ENCODE peak calls at places on chromosomes 4 and X, in four cellular contexts. D, T, Z and J are unnamed samples.

GRCh38 chr4:165177725-165178666 is 29.4 kb upstream of the KLHL2 start:
- DNase-seq in D (no peak), T (no peak), Z (no peak), J (no peak)

GRCh38 chrX:30309139-30309571 is at the start of gene NR0B1:
- DNase-seq in D (no peak), T (peak), Z (no peak), J (no peak)

GRCh38 chr4:52904421-52904820 is 42.3 kb downstream of the RASL11B start:
- DNase-seq in D (no peak), T (no peak), Z (no peak), J (peak)

GRCh38 chrX:19636989-19637388 is 121.7 kb upstream of the MAP3K15 start:
- DNase-seq in D (no peak), T (no peak), Z (no peak), J (no peak)

GRCh38 chr4:161680146-161680545 is 483.7 kb downstream of the FSTL5 start:
- DNase-seq in D (no peak), T (no peak), Z (no peak), J (no peak)

GRCh38 chr4:147651563-147651962 is 32.4 kb downstream of the PRMT9 start:
- DNase-seq in D (no peak), T (no peak), Z (no peak), J (no peak)

GRCh38 chr4:8035371-8035780 is 95.7 kb upstream of the AFAP1 start:
- DNase-seq in D (no peak), T (peak), Z (no peak), J (peak)

GRCh38 chrX:29690061-29690460 is 525.3 kb upstream of the MAGEB2 start:
- DNase-seq in D (no peak), T (peak), Z (no peak), J (peak)

GRCh38 chrX:3711331-3711917 is 2.0 kb downstream of the PRKX start:
- DNase-seq in D (peak), T (no peak), Z (no peak), J (no peak)

GRCh38 chrX:63750846-63751245 is 34.2 kb downstream of the ARHGEF9 start:
- DNase-seq in D (no peak), T (no peak), Z (no peak), J (no peak)

GRCh38 chrX:101348452-101349222 is at the start of gene TIMM8A:
- DNase-seq in D (peak), T (peak), Z (peak), J (peak)

GRCh38 chrX:45353462-45353861 is 152.8 kb upstream of the DIPK2B start:
- DNase-seq in D (no peak), T (peak), Z (no peak), J (peak)

GRCh38 chrX:137574102-137574783 is 8.3 kb downstream of the ZIC3 start:
- DNase-seq in D (no peak), T (no peak), Z (no peak), J (no peak)

GRCh38 chr4:6250235-6250983 is 19.2 kb upstream of the WFS1 start:
- DNase-seq in D (no peak), T (peak), Z (peak), J (peak)

GRCh38 chrX:115023811-115024210 is 6.4 kb upstream of the IL13RA2 start:
- DNase-seq in D (no peak), T (no peak), Z (no peak), J (no peak)

GRCh38 chr4:61204353-61204752 is 4.2 kb downstream of the ADGRL3 start:
- DNase-seq in D (no peak), T (peak), Z (no peak), J (no peak)

GRCh38 chr4:140372607-140373327 is 679 bp upstream of the SCOC start:
- DNase-seq in D (no peak), T (peak), Z (peak), J (peak)

GRCh38 chrX:23331701-23332100 is 2.9 kb upstream of the PTCHD1 start:
- DNase-seq in D (no peak), T (no peak), Z (no peak), J (no peak)

GRCh38 chrX:20181563-20182329 is 40.1 kb upstream of the EIF1AX start:
- DNase-seq in D (no peak), T (no peak), Z (no peak), J (no peak)

GRCh38 chrX:112840382-112841113 is at the start of gene AMOT:
- DNase-seq in D (peak), T (peak), Z (peak), J (peak)

GRCh38 chr4:53116959-53117358 is 248.9 kb downstream of the SCFD2 start:
- DNase-seq in D (no peak), T (peak), Z (no peak), J (peak)

GRCh38 chr4:86895692-86896488 is 3.7 kb upstream of the C4orf36 start:
- DNase-seq in D (no peak), T (peak), Z (peak), J (peak)

GRCh38 chr4:86661006-86661405 is 66.9 kb downstream of the PTPN13 start:
- DNase-seq in D (no peak), T (no peak), Z (no peak), J (no peak)

GRCh38 chr4:28075557-28075956 is 1214.9 kb downstream of the STIM2 start:
- DNase-seq in D (no peak), T (no peak), Z (no peak), J (no peak)

GRCh38 chrX:140318306-140318705 is 186.6 kb downstream of the SOX3 start:
- DNase-seq in D (no peak), T (no peak), Z (no peak), J (peak)

GRCh38 chr4:107997001-107997788 is 7.5 kb downstream of the HADH start:
- DNase-seq in D (no peak), T (peak), Z (no peak), J (peak)

GRCh38 chr4:161762796-161763195 is 401.0 kb downstream of the FSTL5 start:
- DNase-seq in D (no peak), T (peak), Z (no peak), J (no peak)

GRCh38 chr4:48570646-48571220 is 80.7 kb downstream of the ZAR1 start:
- DNase-seq in D (no peak), T (peak), Z (no peak), J (peak)

GRCh38 chrX:22192419-22193086 is 80.2 kb upstream of the CBLL2 start:
- DNase-seq in D (peak), T (peak), Z (peak), J (peak)

GRCh38 chr4:76459291-76459723 is 24.3 kb downstream of the SHROOM3 start:
- DNase-seq in D (no peak), T (peak), Z (peak), J (peak)

GRCh38 chrX:110180176-110180927 is 137.5 kb downstream of the AMMECR1 start:
- DNase-seq in D (peak), T (peak), Z (peak), J (peak)

GRCh38 chr4:138405439-138405838 is 163.3 kb upstream of the SLC7A11 start:
- DNase-seq in D (no peak), T (no peak), Z (no peak), J (peak)

GRCh38 chr4:10028910-10029309 is 7.6 kb upstream of the SLC2A9 start:
- DNase-seq in D (no peak), T (no peak), Z (no peak), J (no peak)

GRCh38 chr4:133147922-133148689 is 988 bp upstream of the PCDH10 start:
- DNase-seq in D (no peak), T (peak), Z (no peak), J (no peak)

DNA sequence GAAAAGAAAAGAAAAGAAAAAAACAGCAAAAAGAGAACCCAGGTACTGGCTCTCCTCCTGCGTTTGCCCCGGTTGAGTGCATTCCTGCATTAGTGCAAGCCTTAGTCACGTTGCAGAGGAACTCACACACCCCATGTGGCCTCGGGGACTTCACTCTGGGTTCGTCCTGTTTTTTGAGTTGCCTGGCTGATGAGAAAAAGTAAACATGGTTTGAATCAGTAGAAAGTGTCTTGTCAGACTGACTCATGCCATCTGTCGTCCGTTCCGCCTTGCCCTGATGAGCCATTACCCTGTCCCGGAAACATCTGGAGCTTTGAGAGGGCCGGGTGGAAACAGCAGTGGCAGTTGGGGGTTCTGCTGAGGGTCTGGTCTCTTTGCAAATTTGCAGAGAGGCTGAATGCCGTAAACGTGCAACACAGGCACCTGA is 16.3 kb downstream of the CD99 start:
- DNase-seq in D (peak), T (peak), Z (peak), J (peak)
- H3K4me3 ChIP-seq in D (peak), T (no peak), Z (no peak), J (no peak)

GRCh38 chr4:184833046-184833838 is 7.5 kb upstream of the ACSL1 start:
- DNase-seq in D (no peak), T (no peak), Z (no peak), J (no peak)

GRCh38 chr4:184843984-184844554 is 18.3 kb upstream of the ACSL1 start:
- DNase-seq in D (no peak), T (peak), Z (no peak), J (no peak)

GRCh38 chr4:184836613-184837012 is 10.8 kb upstream of the ACSL1 start:
- DNase-seq in D (no peak), T (no peak), Z (no peak), J (no peak)

DNA sequence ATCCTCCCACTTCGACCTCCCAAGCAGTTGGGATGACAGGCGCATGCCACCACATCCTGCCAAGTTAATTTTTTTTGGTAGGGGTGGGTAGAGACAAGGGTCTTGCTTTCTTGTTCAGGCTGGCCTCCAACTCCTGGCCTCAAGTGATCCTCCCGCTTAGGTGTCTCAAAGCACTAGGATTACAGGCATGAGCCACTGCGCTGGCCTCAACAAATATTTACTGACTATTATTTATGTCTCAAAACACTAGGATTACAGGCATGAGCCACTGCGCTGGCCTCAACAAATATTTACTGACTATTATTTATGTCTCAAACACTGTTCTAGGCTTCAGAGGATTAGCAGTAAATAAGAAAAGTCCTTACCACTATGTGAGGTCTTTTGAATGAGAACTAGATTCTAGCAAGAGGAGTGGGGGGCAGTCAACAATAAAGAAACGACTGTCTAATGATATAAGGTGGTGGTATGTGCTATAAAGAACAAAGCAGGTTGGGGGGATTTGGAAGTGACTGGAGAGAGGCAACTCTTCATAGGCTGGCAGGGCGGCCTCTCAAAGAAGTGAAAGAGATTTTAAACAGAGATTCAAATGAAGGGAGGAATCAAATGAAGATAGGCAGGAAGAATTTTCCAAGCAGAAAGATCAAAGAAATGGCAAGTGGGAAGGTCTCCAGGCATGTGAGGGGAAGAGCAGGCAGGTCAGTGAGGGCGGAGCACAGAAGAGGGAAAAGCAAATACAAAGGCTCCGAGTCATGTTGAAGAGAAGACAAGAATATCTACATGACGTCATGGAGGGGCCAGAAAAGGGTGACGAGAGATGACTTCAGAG is 12.7 kb upstream of the ACSL1 start:
- DNase-seq in D (no peak), T (peak), Z (no peak), J (peak)
- TF ChIP-seq CTCF in D (no peak), T (no peak), Z (no peak), J (no peak)

DNA sequence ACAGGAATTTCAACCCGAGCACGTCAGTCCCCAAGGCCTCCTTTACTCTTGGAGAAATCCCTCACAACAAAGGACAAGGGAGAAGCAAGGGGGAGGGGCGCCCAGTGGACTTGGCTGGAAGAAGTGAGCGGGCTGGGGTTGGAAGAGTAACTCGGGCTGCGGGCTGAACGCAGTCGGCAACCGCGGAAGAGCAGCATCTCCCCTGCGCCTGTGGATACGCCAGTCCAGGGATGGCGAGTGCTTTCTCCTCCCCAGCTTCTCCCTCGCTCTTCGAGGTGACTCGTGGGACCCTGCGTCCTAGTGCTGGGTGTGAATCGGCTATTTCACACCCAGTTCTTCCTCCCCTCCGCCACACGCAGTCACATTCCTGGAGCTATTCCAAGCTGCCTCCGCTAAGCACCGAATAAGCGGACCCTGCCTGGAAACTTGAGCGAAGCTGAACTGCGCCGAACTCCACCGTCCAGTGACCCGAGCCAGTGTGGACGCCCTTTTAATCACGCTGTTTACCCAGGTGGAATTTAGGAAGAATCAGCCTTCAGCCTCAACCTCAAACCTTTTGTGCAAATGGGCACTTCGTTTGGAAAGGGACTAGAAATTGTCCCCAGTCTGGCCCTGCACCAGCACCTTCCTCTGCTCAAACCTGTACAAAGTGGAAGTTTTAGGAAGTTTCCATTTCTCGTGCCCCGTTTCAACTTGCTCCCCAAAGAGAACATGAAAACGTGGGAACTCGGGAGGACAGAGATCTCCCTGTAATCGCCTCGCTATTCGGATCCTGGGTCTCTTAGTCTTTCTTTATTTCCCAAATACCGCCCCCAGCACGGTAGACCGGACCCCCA is 64.3 kb upstream of the WDR17 start:
- DNase-seq in D (no peak), T (peak), Z (peak), J (peak)
- H3K4me3 ChIP-seq in D (peak), T (peak), Z (peak), J (peak)

GRCh38 chr4:119165767-119166166 is 30.1 kb downstream of the MYOZ2 start:
- DNase-seq in D (no peak), T (no peak), Z (no peak), J (no peak)

GRCh38 chr4:119172223-119172622 is 36.6 kb downstream of the MYOZ2 start:
- DNase-seq in D (no peak), T (no peak), Z (no peak), J (no peak)

GRCh38 chr4:119170195-119170594 is 34.6 kb downstream of the MYOZ2 start:
- DNase-seq in D (no peak), T (no peak), Z (no peak), J (no peak)
- TF ChIP-seq CTCF in D (peak), T (peak), Z (peak), J (no peak)

DNA sequence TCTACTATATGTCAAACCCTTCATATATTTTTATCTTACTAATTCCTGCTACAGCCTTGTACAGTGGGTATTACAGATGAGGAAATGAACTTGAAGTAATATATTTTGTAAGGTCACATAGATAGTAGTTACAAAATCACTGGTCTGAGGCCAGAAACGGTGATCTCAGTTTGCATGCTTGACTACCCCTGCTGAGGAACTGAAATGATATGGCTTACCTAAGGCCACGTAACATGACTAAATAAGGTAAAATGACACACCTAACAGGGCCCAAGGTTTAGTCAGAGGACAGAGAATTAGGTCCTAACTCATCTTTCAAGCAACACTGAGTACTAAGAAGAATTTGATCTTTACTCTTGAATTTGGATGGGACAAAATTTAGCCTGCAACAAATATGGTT is 1.5 kb upstream of the COMMD8 start:
- DNase-seq in D (no peak), T (no peak), Z (no peak), J (no peak)
- H3K4me3 ChIP-seq in D (no peak), T (no peak), Z (no peak), J (no peak)

GRCh38 chrX:14712096-14712495 is 160.8 kb downstream of the FANCB start:
- DNase-seq in D (no peak), T (no peak), Z (no peak), J (no peak)
- TF ChIP-seq CTCF in D (no peak), T (no peak), Z (peak), J (no peak)

DNA sequence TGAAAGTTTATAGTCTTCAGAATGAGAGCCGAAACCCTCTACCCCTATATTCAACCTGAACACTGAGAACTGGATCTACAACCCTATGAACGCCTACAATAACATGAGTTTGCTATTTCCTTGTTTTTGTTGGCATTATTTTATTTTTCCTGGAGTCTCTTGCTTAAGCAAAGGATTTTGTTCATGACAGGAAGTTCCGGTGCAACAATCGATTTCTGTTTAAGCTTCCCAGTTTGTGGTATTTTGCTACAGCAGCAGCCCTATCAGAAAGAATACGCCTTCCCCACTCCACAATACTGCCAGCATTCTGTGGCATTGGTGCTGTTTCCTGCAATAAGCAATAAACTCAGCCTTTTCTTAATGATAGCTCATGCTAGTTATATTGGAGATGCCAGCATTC is 60.9 kb downstream of the NPY5R start:
- DNase-seq in D (no peak), T (peak), Z (no peak), J (peak)
- H3K4me3 ChIP-seq in D (peak), T (no peak), Z (no peak), J (no peak)